ENCODE peak calls at places on chromosomes 2 and 18, in seven cellular contexts. One of them, this sample, is unnamed.

GRCh38 chr2:27798948-27799645 is 27.6 kb downstream of the MRPL33 start:
- DNase-seq in upper lobe of right lung: no peak
- DNase-seq in WERI-Rb-1: no peak
- DNase-seq in astrocyte of the spinal cord: peak; percentile 100
- DNase-seq in kidney: peak; percentile 77
- DNase-seq in AG04450: peak; percentile 100
- DNase-seq in breast epithelium: peak; percentile 89
- DNase-seq in this sample: no peak

GRCh38 chr2:137910641-137911040 is 53.6 kb upstream of the HNMT start:
- DNase-seq in WERI-Rb-1: no peak
- DNase-seq in astrocyte of the spinal cord: peak; percentile 43
- DNase-seq in upper lobe of right lung: no peak
- DNase-seq in breast epithelium: no peak
- DNase-seq in kidney: no peak
- DNase-seq in AG04450: no peak
- DNase-seq in this sample: no peak

GRCh38 chr18:48002933-48003365 is 72.5 kb upstream of the SMAD2 start:
- DNase-seq in breast epithelium: peak; percentile 68
- DNase-seq in WERI-Rb-1: no peak
- DNase-seq in AG04450: no peak
- DNase-seq in astrocyte of the spinal cord: peak; percentile 82
- DNase-seq in upper lobe of right lung: peak; percentile 77
- DNase-seq in kidney: peak; percentile 93
- DNase-seq in this sample: no peak

GRCh38 chr18:55385770-55386169 is 202.2 kb downstream of the TCF4 start:
- DNase-seq in AG04450: no peak
- DNase-seq in breast epithelium: no peak
- DNase-seq in WERI-Rb-1: no peak
- DNase-seq in kidney: no peak
- DNase-seq in upper lobe of right lung: no peak
- DNase-seq in astrocyte of the spinal cord: no peak
- DNase-seq in this sample: no peak

GRCh38 chr2:201980389-201980821 is 53.2 kb upstream of the FZD7 start:
- DNase-seq in AG04450: no peak
- DNase-seq in WERI-Rb-1: no peak
- DNase-seq in astrocyte of the spinal cord: no peak
- DNase-seq in breast epithelium: peak; percentile 76
- DNase-seq in upper lobe of right lung: no peak
- DNase-seq in kidney: no peak
- DNase-seq in this sample: no peak

GRCh38 chr2:26651458-26652155 is 10.4 kb upstream of the CIB4 start:
- DNase-seq in breast epithelium: no peak
- DNase-seq in AG04450: no peak
- DNase-seq in upper lobe of right lung: peak; percentile 10
- DNase-seq in kidney: no peak
- DNase-seq in astrocyte of the spinal cord: no peak
- DNase-seq in WERI-Rb-1: peak; percentile 11
- DNase-seq in this sample: no peak

GRCh38 chr18:63457987-63458386 is 18.8 kb upstream of the SERPINB5 start:
- DNase-seq in kidney: no peak
- DNase-seq in breast epithelium: no peak
- DNase-seq in WERI-Rb-1: no peak
- DNase-seq in astrocyte of the spinal cord: no peak
- DNase-seq in AG04450: no peak
- DNase-seq in upper lobe of right lung: no peak
- DNase-seq in this sample: no peak

GRCh38 chr2:7692657-7693161 is 775.5 kb downstream of the RNF144A start:
- DNase-seq in kidney: no peak
- DNase-seq in AG04450: no peak
- DNase-seq in breast epithelium: no peak
- DNase-seq in astrocyte of the spinal cord: peak; percentile 27
- DNase-seq in WERI-Rb-1: no peak
- DNase-seq in upper lobe of right lung: no peak
- DNase-seq in this sample: no peak

GRCh38 chr2:96251721-96252292 is 14.0 kb downstream of the TMEM127 start:
- DNase-seq in upper lobe of right lung: peak; percentile 59
- DNase-seq in breast epithelium: peak; percentile 87
- DNase-seq in kidney: peak; percentile 88
- DNase-seq in WERI-Rb-1: peak; percentile 85
- DNase-seq in astrocyte of the spinal cord: peak; percentile 97
- DNase-seq in AG04450: peak; percentile 85
- DNase-seq in this sample: no peak

GRCh38 chr2:17416891-17417391 is 101.3 kb downstream of the RAD51AP2 start:
- DNase-seq in astrocyte of the spinal cord: peak; percentile 98
- DNase-seq in kidney: peak; percentile 25
- DNase-seq in AG04450: peak; percentile 71
- DNase-seq in WERI-Rb-1: no peak
- DNase-seq in breast epithelium: no peak
- DNase-seq in upper lobe of right lung: no peak
- DNase-seq in this sample: no peak

DNA sequence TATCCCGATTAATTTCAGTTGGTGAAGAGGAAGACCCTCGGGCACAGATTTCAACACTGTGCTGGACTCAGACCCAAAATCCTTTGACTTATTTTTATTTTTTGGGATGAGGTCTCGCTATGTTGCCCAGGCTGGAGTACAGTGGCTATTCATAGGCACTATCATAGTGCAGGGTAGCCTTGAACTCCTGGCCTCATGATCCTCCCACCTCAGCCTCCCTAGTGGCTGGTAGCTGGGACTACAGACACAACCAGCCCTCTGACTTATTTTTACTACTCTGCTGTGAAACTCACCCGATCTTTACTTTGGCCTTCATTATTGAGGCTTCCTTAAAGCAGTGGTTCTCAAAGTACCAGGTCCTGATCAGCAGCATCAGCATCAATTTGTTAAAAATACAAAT is 18.2 kb upstream of the ADAM17 start:
- DNase-seq in WERI-Rb-1: no peak
- DNase-seq in AG04450: no peak
- DNase-seq in kidney: no peak
- DNase-seq in breast epithelium: no peak
- DNase-seq in astrocyte of the spinal cord: no peak
- DNase-seq in upper lobe of right lung: no peak
- DNase-seq in this sample: no peak
- TF ChIP-seq CTCF in WERI-Rb-1: peak; percentile 38
- TF ChIP-seq CTCF in AG04450: peak; percentile 12
- TF ChIP-seq CTCF in kidney: no peak
- TF ChIP-seq CTCF in breast epithelium: no peak
- TF ChIP-seq CTCF in astrocyte of the spinal cord: no peak
- TF ChIP-seq CTCF in upper lobe of right lung: no peak
- TF ChIP-seq CTCF in this sample: no peak

GRCh38 chr2:119158563-119159347 is at the start of gene C1QL2:
- DNase-seq in kidney: no peak
- DNase-seq in WERI-Rb-1: peak; percentile 58
- DNase-seq in astrocyte of the spinal cord: no peak
- DNase-seq in upper lobe of right lung: no peak
- DNase-seq in AG04450: no peak
- DNase-seq in breast epithelium: no peak
- DNase-seq in this sample: no peak
- TF ChIP-seq CTCF in kidney: no peak
- TF ChIP-seq CTCF in WERI-Rb-1: peak; percentile 54
- TF ChIP-seq CTCF in astrocyte of the spinal cord: no peak
- TF ChIP-seq CTCF in upper lobe of right lung: no peak
- TF ChIP-seq CTCF in AG04450: no peak
- TF ChIP-seq CTCF in breast epithelium: no peak
- TF ChIP-seq CTCF in this sample: no peak

GRCh38 chr2:145759228-145759940 is 1239.5 kb upstream of the ZEB2 start:
- DNase-seq in kidney: no peak
- DNase-seq in upper lobe of right lung: no peak
- DNase-seq in AG04450: no peak
- DNase-seq in WERI-Rb-1: no peak
- DNase-seq in breast epithelium: no peak
- DNase-seq in astrocyte of the spinal cord: no peak
- DNase-seq in this sample: no peak

GRCh38 chr2:145765889-145766288 is 1246.0 kb upstream of the ZEB2 start:
- DNase-seq in AG04450: no peak
- DNase-seq in astrocyte of the spinal cord: no peak
- DNase-seq in upper lobe of right lung: no peak
- DNase-seq in kidney: no peak
- DNase-seq in WERI-Rb-1: no peak
- DNase-seq in breast epithelium: no peak
- DNase-seq in this sample: no peak

GRCh38 chr2:145757503-145758290 is 1237.8 kb upstream of the ZEB2 start:
- DNase-seq in breast epithelium: no peak
- DNase-seq in WERI-Rb-1: no peak
- DNase-seq in kidney: no peak
- DNase-seq in AG04450: no peak
- DNase-seq in upper lobe of right lung: no peak
- DNase-seq in astrocyte of the spinal cord: no peak
- DNase-seq in this sample: no peak

GRCh38 chr2:145764631-145765030 is 1244.7 kb upstream of the ZEB2 start:
- DNase-seq in astrocyte of the spinal cord: peak; percentile 10
- DNase-seq in breast epithelium: no peak
- DNase-seq in WERI-Rb-1: no peak
- DNase-seq in AG04450: no peak
- DNase-seq in kidney: peak; percentile 63
- DNase-seq in upper lobe of right lung: no peak
- DNase-seq in this sample: no peak

GRCh38 chr2:145760781-145761649 is 1241.1 kb upstream of the ZEB2 start:
- DNase-seq in WERI-Rb-1: no peak
- DNase-seq in astrocyte of the spinal cord: peak; percentile 72
- DNase-seq in upper lobe of right lung: no peak
- DNase-seq in kidney: no peak
- DNase-seq in breast epithelium: no peak
- DNase-seq in AG04450: peak; percentile 57
- DNase-seq in this sample: no peak
- TF ChIP-seq CTCF in WERI-Rb-1: no peak
- TF ChIP-seq CTCF in astrocyte of the spinal cord: no peak
- TF ChIP-seq CTCF in upper lobe of right lung: no peak
- TF ChIP-seq CTCF in kidney: no peak
- TF ChIP-seq CTCF in breast epithelium: no peak
- TF ChIP-seq CTCF in AG04450: no peak
- TF ChIP-seq CTCF in this sample: no peak

DNA sequence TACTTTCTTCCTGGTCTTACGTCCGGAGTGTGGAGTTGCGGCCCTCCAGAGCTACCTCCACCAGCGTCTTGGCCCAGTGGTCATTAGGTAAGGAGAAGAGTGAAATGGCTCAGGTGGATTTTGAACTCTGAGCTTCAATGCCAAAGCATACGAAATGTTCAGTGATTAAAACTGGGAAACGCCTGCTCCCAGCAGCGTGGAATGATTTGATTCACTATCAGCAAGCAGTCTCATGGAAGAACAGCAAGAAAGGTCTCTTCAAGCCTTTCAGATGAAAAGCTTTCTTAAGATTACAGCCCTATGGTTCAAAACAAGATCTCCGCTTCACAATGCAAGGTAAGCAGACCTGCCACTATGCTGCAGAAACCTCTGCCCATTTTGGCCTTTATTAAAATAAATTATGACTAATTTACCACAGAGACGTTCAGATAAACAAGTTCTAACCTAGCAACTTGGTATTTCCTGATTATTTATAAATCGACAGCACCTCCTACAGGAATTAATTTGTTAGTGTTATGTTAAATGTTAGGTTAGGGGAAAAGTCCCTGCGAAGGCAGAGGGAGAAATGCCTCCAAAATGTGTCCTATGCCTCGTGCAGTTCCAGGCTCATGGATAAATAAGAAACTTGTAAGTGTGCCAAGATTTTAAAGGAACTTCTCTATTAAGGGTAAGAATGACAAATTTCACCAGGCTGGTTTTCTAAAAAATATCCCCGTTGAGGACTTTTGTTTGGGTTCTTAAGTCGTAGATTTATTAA is 10.1 kb downstream of the SP9 start:
- DNase-seq in breast epithelium: no peak
- DNase-seq in kidney: no peak
- DNase-seq in AG04450: no peak
- DNase-seq in astrocyte of the spinal cord: peak; percentile 60
- DNase-seq in upper lobe of right lung: no peak
- DNase-seq in WERI-Rb-1: no peak
- DNase-seq in this sample: no peak
- TF ChIP-seq CTCF in breast epithelium: no peak
- TF ChIP-seq CTCF in kidney: peak; percentile 27
- TF ChIP-seq CTCF in AG04450: peak; percentile 35
- TF ChIP-seq CTCF in astrocyte of the spinal cord: peak; percentile 22
- TF ChIP-seq CTCF in upper lobe of right lung: peak; percentile 33
- TF ChIP-seq CTCF in WERI-Rb-1: peak; percentile 14
- TF ChIP-seq CTCF in this sample: peak; percentile 37

DNA sequence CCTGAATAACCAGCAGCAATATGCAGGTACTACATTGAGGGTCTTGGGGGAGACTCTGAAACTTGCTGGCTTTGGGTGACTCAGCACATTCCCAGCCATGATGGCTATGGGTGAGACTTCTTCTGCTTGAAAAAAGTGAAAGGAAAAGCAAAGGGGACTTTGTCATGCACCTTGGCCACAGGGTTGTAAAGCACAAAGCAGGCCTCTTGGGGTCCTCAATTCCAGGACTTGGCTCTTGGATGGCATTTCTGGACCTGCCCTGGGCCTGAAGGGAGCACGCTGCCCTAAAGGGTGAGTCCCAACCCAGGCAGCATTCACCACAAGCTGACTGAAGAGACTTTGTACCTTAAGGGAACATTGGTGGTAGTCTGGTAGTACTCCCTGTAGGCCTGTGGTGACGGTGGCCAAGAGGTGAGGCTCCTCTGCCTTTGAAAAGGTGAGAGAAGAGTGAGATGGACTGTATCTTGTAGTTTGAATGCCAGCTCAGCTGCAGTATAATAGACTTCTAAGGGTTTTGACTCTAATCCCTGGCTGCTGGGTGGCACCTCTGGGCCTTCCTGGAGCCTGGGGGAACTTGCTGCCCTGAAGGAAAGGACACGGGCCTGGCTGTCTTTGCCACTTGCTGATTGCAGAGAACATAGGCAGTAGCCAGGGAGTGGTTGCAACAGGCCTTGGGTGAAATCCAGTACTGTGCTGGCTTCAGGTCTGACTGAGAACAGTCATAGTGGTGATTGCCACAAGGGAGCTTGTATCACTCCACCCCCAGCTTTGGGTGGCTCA is 36.5 kb upstream of the CYTIP start:
- DNase-seq in WERI-Rb-1: no peak
- DNase-seq in astrocyte of the spinal cord: no peak
- DNase-seq in breast epithelium: no peak
- DNase-seq in upper lobe of right lung: peak; percentile 70
- DNase-seq in kidney: peak; percentile 57
- DNase-seq in AG04450: no peak
- DNase-seq in this sample: no peak
- TF ChIP-seq CTCF in WERI-Rb-1: no peak
- TF ChIP-seq CTCF in astrocyte of the spinal cord: no peak
- TF ChIP-seq CTCF in breast epithelium: no peak
- TF ChIP-seq CTCF in upper lobe of right lung: no peak
- TF ChIP-seq CTCF in kidney: no peak
- TF ChIP-seq CTCF in AG04450: no peak
- TF ChIP-seq CTCF in this sample: no peak

GRCh38 chr2:11437602-11438001 is 28.4 kb downstream of the E2F6 start:
- DNase-seq in WERI-Rb-1: no peak
- DNase-seq in upper lobe of right lung: no peak
- DNase-seq in kidney: no peak
- DNase-seq in astrocyte of the spinal cord: no peak
- DNase-seq in AG04450: no peak
- DNase-seq in breast epithelium: no peak
- DNase-seq in this sample: no peak
- TF ChIP-seq CTCF in WERI-Rb-1: no peak
- TF ChIP-seq CTCF in upper lobe of right lung: no peak
- TF ChIP-seq CTCF in kidney: no peak
- TF ChIP-seq CTCF in astrocyte of the spinal cord: no peak
- TF ChIP-seq CTCF in AG04450: no peak
- TF ChIP-seq CTCF in breast epithelium: no peak
- TF ChIP-seq CTCF in this sample: no peak

DNA sequence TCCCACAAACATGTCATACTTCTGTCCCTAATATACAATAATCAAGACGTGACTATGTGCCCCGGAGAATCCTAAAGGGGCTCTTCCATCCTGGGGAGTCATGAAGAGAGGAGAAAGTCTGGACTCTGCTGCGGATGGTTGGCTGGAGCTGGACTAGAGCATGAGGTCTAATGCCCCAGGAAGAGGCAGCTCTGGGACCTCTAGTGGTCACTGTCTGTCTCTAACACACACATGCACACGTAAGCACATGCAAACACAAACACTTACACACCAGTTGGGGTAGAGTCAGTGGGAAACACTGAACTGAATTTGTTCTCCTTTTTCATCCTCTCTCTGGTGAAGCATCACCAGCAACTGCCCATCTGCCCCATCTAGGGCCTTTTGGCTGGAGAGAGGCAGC is 271.6 kb downstream of the TDRD15 start:
- DNase-seq in WERI-Rb-1: peak; percentile 53
- DNase-seq in AG04450: no peak
- DNase-seq in astrocyte of the spinal cord: no peak
- DNase-seq in kidney: no peak
- DNase-seq in upper lobe of right lung: no peak
- DNase-seq in breast epithelium: no peak
- DNase-seq in this sample: no peak
- TF ChIP-seq CTCF in WERI-Rb-1: peak; percentile 93
- TF ChIP-seq CTCF in AG04450: peak; percentile 6
- TF ChIP-seq CTCF in astrocyte of the spinal cord: no peak
- TF ChIP-seq CTCF in kidney: no peak
- TF ChIP-seq CTCF in upper lobe of right lung: no peak
- TF ChIP-seq CTCF in breast epithelium: no peak
- TF ChIP-seq CTCF in this sample: peak; percentile 10

This sample was measured in GM10248.